ENCODE peak calls at places on chromosomes 3 and 15, in four cellular contexts. P is HCT116, I is GM12878, S is heart left ventricle. G is an unnamed sample.

GRCh38 chr3:37540786-37541185 is 320.9 kb upstream of the CTDSPL start:
- DNase-seq in P (no peak), I (no peak), S (no peak), G (no peak)

GRCh38 chr3:22392286-22392685 is 641.3 kb upstream of the ZNF385D start:
- DNase-seq in P (no peak), S (no peak), I (no peak), G (no peak)

GRCh38 chr15:70269331-70269911 is 171.7 kb upstream of the TLE3 start:
- DNase-seq in I (no peak), S (no peak), P (no peak), G (no peak)

GRCh38 chr3:126848991-126849390 is 133.9 kb upstream of the PLXNA1 start:
- DNase-seq in S (no peak), P (no peak), I (no peak), G (no peak)

GRCh38 chr3:487580-487979 is 291.0 kb downstream of the CHL1 start:
- DNase-seq in S (no peak), P (no peak), I (no peak), G (no peak)

GRCh38 chr3:189458536-189458935 is 172.7 kb upstream of the TP63 start:
- DNase-seq in I (no peak), S (peak; percentile 32), P (no peak), G (no peak)

GRCh38 chr15:73265536-73266153 is 103.1 kb downstream of the HCN4 start:
- DNase-seq in I (no peak), P (peak; percentile 42), S (no peak), G (peak; percentile 34)

GRCh38 chr3:150216041-150216811 is 191.9 kb upstream of the TSC22D2 start:
- DNase-seq in I (no peak), S (peak; percentile 73), P (no peak), G (no peak)

GRCh38 chr3:61563614-61564404 is 2.4 kb downstream of the PTPRG start:
- DNase-seq in I (no peak), P (no peak), S (no peak), G (no peak)

GRCh38 chr15:82021992-82022391 is 23.8 kb downstream of the MEX3B start:
- DNase-seq in S (peak; percentile 58), P (no peak), I (no peak), G (peak; percentile 50)

GRCh38 chr3:28140664-28141063 is 100.8 kb upstream of the CMC1 start:
- DNase-seq in I (no peak), P (no peak), S (no peak), G (no peak)

GRCh38 chr15:91981802-91982201 is 128.3 kb downstream of the SLCO3A1 start:
- DNase-seq in S (no peak), I (no peak), P (no peak), G (no peak)
- H3K4me1 ChIP-seq in S (peaks cover 2% of the 10 kb centered on the region), I (no peaks in the 10 kb centered on the region), P (no peaks in the 10 kb centered on the region), G (peaks cover 9% of the 10 kb centered on the region)

GRCh38 chr15:72237286-72238224 is 6.6 kb upstream of the PKM start:
- DNase-seq in I (peak; percentile 51), P (peak; percentile 92), S (peak; percentile 71), G (peak; percentile 63)
- TF ChIP-seq POLR2A in I (no peak), P (peak; percentile 38), S (no peak), G (no peak)

GRCh38 chr15:56971571-56971970 is 53.1 kb downstream of the TCF12 start:
- DNase-seq in S (no peak), P (no peak), I (no peak), G (no peak)
- H3K27ac ChIP-seq in S (no peak overlapping the region), P (no peak overlapping the region), I (no peak overlapping the region), G (no peak overlapping the region)

GRCh38 chr3:125051715-125052581 is 3.8 kb downstream of the HEG1 start:
- DNase-seq in P (no peak), I (peak; percentile 56), S (peak; percentile 79), G (peak; percentile 61)
- H3K4me1 ChIP-seq in P (peaks cover 25% of the 10 kb centered on the region), I (peaks cover 26% of the 10 kb centered on the region), S (peaks cover 16% of the 10 kb centered on the region), G (peaks cover 4% of the 10 kb centered on the region)

GRCh38 chr3:58666683-58667082 is at the start of gene FAM3D:
- DNase-seq in I (no peak), S (no peak), P (no peak), G (no peak)
- TF ChIP-seq POLR2A in I (no peak), S (no peak), P (no peak), G (no peak)